ENCODE peak calls at places on chromosomes 13 and 19, in nine cellular contexts. B, Z, D, W, Y, A, Q, S and V are unnamed samples.

GRCh38 chr19:47824396-47824795 is 2.7 kb downstream of the CRX start:
- DNase-seq in B (no peak), Z (no peak), D (peak), W (no peak), Y (no peak), A (no peak), Q (no peak), S (no peak), V (no peak)

GRCh38 chr13:100210966-100211710 is 122.2 kb downstream of the PCCA start:
- DNase-seq in B (no peak), Z (no peak), D (no peak), W (no peak), Y (no peak), A (no peak), Q (no peak), S (no peak), V (no peak)

GRCh38 chr19:46271488-46272197 is 25.2 kb upstream of the HIF3A start:
- DNase-seq in B (no peak), Z (peak), D (no peak), W (no peak), Y (no peak), A (no peak), Q (no peak), S (peak), V (no peak)

GRCh38 chr13:23288564-23288963 is 107.8 kb downstream of the SGCG start:
- DNase-seq in B (no peak), Z (no peak), D (no peak), W (no peak), Y (no peak), A (no peak), Q (no peak), S (no peak), V (no peak)

GRCh38 chr19:47886010-47886559 is at the start of gene SULT2A1:
- DNase-seq in B (no peak), Z (no peak), D (no peak), W (no peak), Y (no peak), A (no peak), Q (no peak), S (no peak), V (no peak)

GRCh38 chr13:103517066-103517767 is 451.0 kb upstream of the SLC10A2 start:
- DNase-seq in B (no peak), Z (no peak), D (no peak), W (peak), Y (no peak), A (no peak), Q (no peak), S (no peak), V (peak)

GRCh38 chr19:31083122-31083521 is 266.1 kb downstream of the TSHZ3 start:
- DNase-seq in B (no peak), Z (no peak), D (no peak), W (no peak), Y (no peak), A (no peak), Q (no peak), S (no peak), V (no peak)

GRCh38 chr19:51714848-51715247 is 8.9 kb downstream of the HAS1 start:
- DNase-seq in B (no peak), Z (no peak), D (no peak), W (no peak), Y (no peak), A (no peak), Q (no peak), S (no peak), V (no peak)

GRCh38 chr13:57682128-57682716 is 50.7 kb downstream of the PCDH17 start:
- DNase-seq in B (no peak), Z (no peak), D (no peak), W (no peak), Y (no peak), A (no peak), Q (no peak), S (no peak), V (no peak)

GRCh38 chr19:19062454-19063182 is 1.2 kb upstream of the SLC25A42 start:
- DNase-seq in B (peak), Z (no peak), D (peak), W (no peak), Y (no peak), A (no peak), Q (no peak), S (no peak), V (no peak)